ENCODE peak calls at places on chromosomes 6 and 20, in seven cellular contexts. One of them, this sample, is unnamed.

GRCh38 chr6:2969549-2969948 is 1.8 kb downstream of the SERPINB6 start:
- DNase-seq in mammary epithelial cell: no peak
- DNase-seq in progenitor cell of endocrine pancreas: no peak
- DNase-seq in H9: no peak
- DNase-seq in GM13977: no peak
- DNase-seq in germinal center: no peak
- DNase-seq in mesothelial cell of epicardium: no peak
- DNase-seq in this sample: no peak

GRCh38 chr6:20826378-20826777 is 292.1 kb downstream of the CDKAL1 start:
- DNase-seq in H9: no peak
- DNase-seq in progenitor cell of endocrine pancreas: no peak
- DNase-seq in mesothelial cell of epicardium: no peak
- DNase-seq in GM13977: no peak
- DNase-seq in germinal center: no peak
- DNase-seq in mammary epithelial cell: peak; percentile 70
- DNase-seq in this sample: no peak

GRCh38 chr20:24305366-24305765 is 164.1 kb upstream of the SYNDIG1 start:
- DNase-seq in mesothelial cell of epicardium: no peak
- DNase-seq in progenitor cell of endocrine pancreas: no peak
- DNase-seq in GM13977: no peak
- DNase-seq in mammary epithelial cell: no peak
- DNase-seq in H9: no peak
- DNase-seq in germinal center: no peak
- DNase-seq in this sample: no peak

GRCh38 chr20:1417273-1417672 is 24.4 kb upstream of the FKBP1A start:
- DNase-seq in progenitor cell of endocrine pancreas: no peak
- DNase-seq in mesothelial cell of epicardium: no peak
- DNase-seq in germinal center: no peak
- DNase-seq in mammary epithelial cell: peak; percentile 97
- DNase-seq in GM13977: no peak
- DNase-seq in H9: no peak
- DNase-seq in this sample: no peak

GRCh38 chr6:49409951-49410542 is 53.0 kb downstream of the MMUT start:
- DNase-seq in mammary epithelial cell: peak; percentile 57
- DNase-seq in H9: peak; percentile 63
- DNase-seq in GM13977: peak; percentile 31
- DNase-seq in germinal center: peak; percentile 20
- DNase-seq in mesothelial cell of epicardium: peak; percentile 80
- DNase-seq in progenitor cell of endocrine pancreas: peak; percentile 55
- DNase-seq in this sample: peak; percentile 38

GRCh38 chr20:46701556-46701955 is 7.9 kb upstream of the SLC2A10 start:
- DNase-seq in mammary epithelial cell: no peak
- DNase-seq in GM13977: no peak
- DNase-seq in germinal center: no peak
- DNase-seq in progenitor cell of endocrine pancreas: no peak
- DNase-seq in H9: no peak
- DNase-seq in mesothelial cell of epicardium: no peak
- DNase-seq in this sample: no peak

GRCh38 chr20:41425180-41425884 is 58.7 kb upstream of the EMILIN3 start:
- DNase-seq in H9: no peak
- DNase-seq in germinal center: no peak
- DNase-seq in mammary epithelial cell: no peak
- DNase-seq in mesothelial cell of epicardium: no peak
- DNase-seq in progenitor cell of endocrine pancreas: no peak
- DNase-seq in GM13977: no peak
- DNase-seq in this sample: no peak

GRCh38 chr20:290081-290831 is at the start of gene C20orf96:
- DNase-seq in mesothelial cell of epicardium: peak; percentile 86
- DNase-seq in germinal center: peak; percentile 95
- DNase-seq in progenitor cell of endocrine pancreas: peak; percentile 83
- DNase-seq in H9: peak; percentile 92
- DNase-seq in mammary epithelial cell: peak; percentile 84
- DNase-seq in GM13977: peak; percentile 96
- DNase-seq in this sample: peak; percentile 98

GRCh38 chr20:57429579-57430202 is 38.5 kb downstream of the RBM38 start:
- DNase-seq in mammary epithelial cell: peak; percentile 80
- DNase-seq in mesothelial cell of epicardium: no peak
- DNase-seq in germinal center: no peak
- DNase-seq in H9: no peak
- DNase-seq in GM13977: no peak
- DNase-seq in progenitor cell of endocrine pancreas: no peak
- DNase-seq in this sample: peak; percentile 54

GRCh38 chr6:36118550-36119107 is 11.7 kb upstream of the MAPK13 start:
- DNase-seq in mammary epithelial cell: peak; percentile 48
- DNase-seq in mesothelial cell of epicardium: no peak
- DNase-seq in germinal center: no peak
- DNase-seq in H9: no peak
- DNase-seq in progenitor cell of endocrine pancreas: no peak
- DNase-seq in GM13977: no peak
- DNase-seq in this sample: no peak

GRCh38 chr6:168533428-168533827 is 92.4 kb downstream of the SMOC2 start:
- DNase-seq in mesothelial cell of epicardium: no peak
- DNase-seq in GM13977: no peak
- DNase-seq in H9: no peak
- DNase-seq in mammary epithelial cell: no peak
- DNase-seq in germinal center: no peak
- DNase-seq in progenitor cell of endocrine pancreas: no peak
- DNase-seq in this sample: no peak

GRCh38 chr20:36318166-36318565 is 12.0 kb downstream of the DLGAP4 start:
- DNase-seq in GM13977: no peak
- DNase-seq in germinal center: no peak
- DNase-seq in H9: no peak
- DNase-seq in progenitor cell of endocrine pancreas: no peak
- DNase-seq in mesothelial cell of epicardium: no peak
- DNase-seq in mammary epithelial cell: no peak
- DNase-seq in this sample: no peak

GRCh38 chr20:40508821-40509220 is 180.2 kb downstream of the MAFB start:
- DNase-seq in H9: no peak
- DNase-seq in germinal center: no peak
- DNase-seq in progenitor cell of endocrine pancreas: no peak
- DNase-seq in mammary epithelial cell: no peak
- DNase-seq in mesothelial cell of epicardium: no peak
- DNase-seq in GM13977: no peak
- DNase-seq in this sample: no peak

GRCh38 chr6:75424610-75425548 is 68.7 kb downstream of the FILIP1 start:
- DNase-seq in mammary epithelial cell: no peak
- DNase-seq in mesothelial cell of epicardium: no peak
- DNase-seq in progenitor cell of endocrine pancreas: no peak
- DNase-seq in H9: no peak
- DNase-seq in germinal center: no peak
- DNase-seq in GM13977: no peak
- DNase-seq in this sample: no peak

GRCh38 chr6:139637766-139638165 is 263.3 kb upstream of the CITED2 start:
- DNase-seq in mesothelial cell of epicardium: no peak
- DNase-seq in progenitor cell of endocrine pancreas: no peak
- DNase-seq in germinal center: no peak
- DNase-seq in GM13977: no peak
- DNase-seq in mammary epithelial cell: no peak
- DNase-seq in H9: no peak
- DNase-seq in this sample: no peak

GRCh38 chr20:59207742-59208357 is 44.2 kb downstream of the ZNF831 start:
- DNase-seq in mammary epithelial cell: peak; percentile 23
- DNase-seq in GM13977: peak; percentile 86
- DNase-seq in germinal center: peak; percentile 87
- DNase-seq in H9: peak; percentile 88
- DNase-seq in progenitor cell of endocrine pancreas: no peak
- DNase-seq in mesothelial cell of epicardium: no peak
- DNase-seq in this sample: peak; percentile 86

GRCh38 chr20:1813101-1813529 is 82.1 kb upstream of the SIRPA start:
- DNase-seq in progenitor cell of endocrine pancreas: no peak
- DNase-seq in GM13977: no peak
- DNase-seq in mesothelial cell of epicardium: no peak
- DNase-seq in germinal center: no peak
- DNase-seq in mammary epithelial cell: peak; percentile 84
- DNase-seq in H9: no peak
- DNase-seq in this sample: no peak

GRCh38 chr6:40312213-40313015 is 274.8 kb downstream of the LRFN2 start:
- DNase-seq in H9: no peak
- DNase-seq in mesothelial cell of epicardium: no peak
- DNase-seq in progenitor cell of endocrine pancreas: no peak
- DNase-seq in GM13977: no peak
- DNase-seq in germinal center: no peak
- DNase-seq in mammary epithelial cell: no peak
- DNase-seq in this sample: no peak

GRCh38 chr6:123962508-123962907 is 158.8 kb downstream of the NKAIN2 start:
- DNase-seq in progenitor cell of endocrine pancreas: no peak
- DNase-seq in GM13977: no peak
- DNase-seq in mammary epithelial cell: peak; percentile 18
- DNase-seq in H9: no peak
- DNase-seq in mesothelial cell of epicardium: no peak
- DNase-seq in germinal center: no peak
- DNase-seq in this sample: no peak

GRCh38 chr6:36493859-36494258 is 51.1 kb downstream of the KCTD20 start:
- DNase-seq in germinal center: no peak
- DNase-seq in H9: no peak
- DNase-seq in mammary epithelial cell: peak; percentile 17
- DNase-seq in mesothelial cell of epicardium: no peak
- DNase-seq in GM13977: no peak
- DNase-seq in progenitor cell of endocrine pancreas: no peak
- DNase-seq in this sample: no peak

GRCh38 chr6:38573800-38574395 is 65.8 kb downstream of the BTBD9 start:
- DNase-seq in germinal center: no peak
- DNase-seq in mammary epithelial cell: no peak
- DNase-seq in progenitor cell of endocrine pancreas: no peak
- DNase-seq in mesothelial cell of epicardium: no peak
- DNase-seq in GM13977: no peak
- DNase-seq in H9: no peak
- DNase-seq in this sample: no peak

GRCh38 chr6:155782320-155782730 is 326.7 kb upstream of the NOX3 start:
- DNase-seq in GM13977: no peak
- DNase-seq in mammary epithelial cell: peak; percentile 97
- DNase-seq in mesothelial cell of epicardium: no peak
- DNase-seq in germinal center: no peak
- DNase-seq in progenitor cell of endocrine pancreas: no peak
- DNase-seq in H9: no peak
- DNase-seq in this sample: no peak

GRCh38 chr20:35615667-35616464 is at the start of gene SPAG4:
- DNase-seq in germinal center: peak; percentile 100
- DNase-seq in mesothelial cell of epicardium: peak; percentile 96
- DNase-seq in H9: peak; percentile 100
- DNase-seq in mammary epithelial cell: peak; percentile 99
- DNase-seq in GM13977: peak; percentile 99
- DNase-seq in progenitor cell of endocrine pancreas: peak; percentile 94
- DNase-seq in this sample: peak; percentile 99

GRCh38 chr6:131924881-131925474 is 26.2 kb downstream of the CCN2 start:
- DNase-seq in mesothelial cell of epicardium: no peak
- DNase-seq in progenitor cell of endocrine pancreas: no peak
- DNase-seq in mammary epithelial cell: peak; percentile 37
- DNase-seq in H9: no peak
- DNase-seq in germinal center: peak; percentile 33
- DNase-seq in GM13977: peak; percentile 34
- DNase-seq in this sample: no peak

GRCh38 chr20:25549866-25550477 is 35.4 kb downstream of the NINL start:
- DNase-seq in progenitor cell of endocrine pancreas: no peak
- DNase-seq in H9: no peak
- DNase-seq in GM13977: no peak
- DNase-seq in mammary epithelial cell: no peak
- DNase-seq in mesothelial cell of epicardium: no peak
- DNase-seq in germinal center: no peak
- DNase-seq in this sample: no peak

GRCh38 chr6:169669889-169670288 is 31.9 kb downstream of the WDR27 start:
- DNase-seq in progenitor cell of endocrine pancreas: no peak
- DNase-seq in H9: no peak
- DNase-seq in mesothelial cell of epicardium: no peak
- DNase-seq in germinal center: no peak
- DNase-seq in GM13977: no peak
- DNase-seq in mammary epithelial cell: no peak
- DNase-seq in this sample: no peak

GRCh38 chr6:170367241-170367640 is 60.7 kb downstream of the FAM120B start:
- DNase-seq in H9: no peak
- DNase-seq in mesothelial cell of epicardium: no peak
- DNase-seq in GM13977: no peak
- DNase-seq in germinal center: no peak
- DNase-seq in mammary epithelial cell: no peak
- DNase-seq in progenitor cell of endocrine pancreas: no peak
- DNase-seq in this sample: no peak

This sample was measured in GM10248.